ENCODE peak calls at places on chromosomes 7 and 10, in six cellular contexts. One of them, this sample, is unnamed.

GRCh38 chr7:134453526-134453925 is 5.4 kb downstream of the AKR1B1 start:
- DNase-seq in tibial artery: no peak
- DNase-seq in body of pancreas: no peak
- DNase-seq in fibroblast of pulmonary artery: no peak
- DNase-seq in choroid plexus epithelial cell: no peak
- DNase-seq in left ventricle myocardium inferior: no peak
- DNase-seq in this sample: no peak

GRCh38 chr7:57165285-57165899 is 33.2 kb upstream of the ZNF479 start:
- DNase-seq in choroid plexus epithelial cell: no peak
- DNase-seq in fibroblast of pulmonary artery: no peak
- DNase-seq in body of pancreas: no peak
- DNase-seq in left ventricle myocardium inferior: no peak
- DNase-seq in tibial artery: no peak
- DNase-seq in this sample: no peak

GRCh38 chr7:47804767-47805545 is 143.3 kb downstream of the PKD1L1 start:
- DNase-seq in tibial artery: no peak
- DNase-seq in body of pancreas: no peak
- DNase-seq in left ventricle myocardium inferior: no peak
- DNase-seq in fibroblast of pulmonary artery: no peak
- DNase-seq in choroid plexus epithelial cell: peak; percentile 34
- DNase-seq in this sample: no peak

GRCh38 chr7:22791204-22792158 is 31.2 kb downstream of the TOMM7 start:
- DNase-seq in fibroblast of pulmonary artery: peak; percentile 22
- DNase-seq in tibial artery: no peak
- DNase-seq in choroid plexus epithelial cell: peak; percentile 9
- DNase-seq in body of pancreas: no peak
- DNase-seq in left ventricle myocardium inferior: no peak
- DNase-seq in this sample: no peak

GRCh38 chr10:68647928-68648327 is 73.1 kb upstream of the CCAR1 start:
- DNase-seq in left ventricle myocardium inferior: no peak
- DNase-seq in body of pancreas: no peak
- DNase-seq in tibial artery: no peak
- DNase-seq in fibroblast of pulmonary artery: peak; percentile 70
- DNase-seq in choroid plexus epithelial cell: peak; percentile 92
- DNase-seq in this sample: no peak

GRCh38 chr7:121575194-121575766 is 179.2 kb upstream of the FAM3C start:
- DNase-seq in left ventricle myocardium inferior: no peak
- DNase-seq in fibroblast of pulmonary artery: no peak
- DNase-seq in choroid plexus epithelial cell: no peak
- DNase-seq in body of pancreas: no peak
- DNase-seq in tibial artery: no peak
- DNase-seq in this sample: no peak

GRCh38 chr10:17412323-17412722 is 42.1 kb downstream of the ST8SIA6 start:
- DNase-seq in left ventricle myocardium inferior: no peak
- DNase-seq in tibial artery: no peak
- DNase-seq in choroid plexus epithelial cell: no peak
- DNase-seq in fibroblast of pulmonary artery: no peak
- DNase-seq in body of pancreas: peak; percentile 24
- DNase-seq in this sample: no peak

GRCh38 chr7:65251851-65252620 is 121.6 kb upstream of the ZNF92 start:
- DNase-seq in body of pancreas: peak; percentile 57
- DNase-seq in left ventricle myocardium inferior: peak; percentile 35
- DNase-seq in choroid plexus epithelial cell: peak; percentile 66
- DNase-seq in fibroblast of pulmonary artery: peak; percentile 29
- DNase-seq in tibial artery: no peak
- DNase-seq in this sample: no peak

GRCh38 chr10:122484276-122485060 is 23.1 kb downstream of the HTRA1 start:
- DNase-seq in fibroblast of pulmonary artery: no peak
- DNase-seq in tibial artery: peak; percentile 59
- DNase-seq in choroid plexus epithelial cell: no peak
- DNase-seq in body of pancreas: no peak
- DNase-seq in left ventricle myocardium inferior: no peak
- DNase-seq in this sample: peak; percentile 37

GRCh38 chr10:59894114-59894513 is 12.2 kb downstream of the CCDC6 start:
- DNase-seq in tibial artery: peak; percentile 83
- DNase-seq in choroid plexus epithelial cell: peak; percentile 63
- DNase-seq in body of pancreas: peak; percentile 72
- DNase-seq in left ventricle myocardium inferior: no peak
- DNase-seq in fibroblast of pulmonary artery: peak; percentile 86
- DNase-seq in this sample: no peak

GRCh38 chr7:35504365-35504764 is 190.6 kb downstream of the HERPUD2 start:
- DNase-seq in tibial artery: no peak
- DNase-seq in choroid plexus epithelial cell: no peak
- DNase-seq in left ventricle myocardium inferior: no peak
- DNase-seq in fibroblast of pulmonary artery: no peak
- DNase-seq in body of pancreas: no peak
- DNase-seq in this sample: no peak

GRCh38 chr7:35512716-35513115 is 182.2 kb downstream of the HERPUD2 start:
- DNase-seq in tibial artery: no peak
- DNase-seq in fibroblast of pulmonary artery: no peak
- DNase-seq in choroid plexus epithelial cell: no peak
- DNase-seq in body of pancreas: no peak
- DNase-seq in left ventricle myocardium inferior: no peak
- DNase-seq in this sample: no peak

GRCh38 chr7:35513192-35513591 is 181.7 kb downstream of the HERPUD2 start:
- DNase-seq in left ventricle myocardium inferior: no peak
- DNase-seq in tibial artery: no peak
- DNase-seq in body of pancreas: no peak
- DNase-seq in fibroblast of pulmonary artery: no peak
- DNase-seq in choroid plexus epithelial cell: no peak
- DNase-seq in this sample: no peak

GRCh38 chr7:35505031-35505430 is 189.9 kb downstream of the HERPUD2 start:
- DNase-seq in choroid plexus epithelial cell: no peak
- DNase-seq in body of pancreas: no peak
- DNase-seq in fibroblast of pulmonary artery: no peak
- DNase-seq in left ventricle myocardium inferior: no peak
- DNase-seq in tibial artery: no peak
- DNase-seq in this sample: no peak

DNA sequence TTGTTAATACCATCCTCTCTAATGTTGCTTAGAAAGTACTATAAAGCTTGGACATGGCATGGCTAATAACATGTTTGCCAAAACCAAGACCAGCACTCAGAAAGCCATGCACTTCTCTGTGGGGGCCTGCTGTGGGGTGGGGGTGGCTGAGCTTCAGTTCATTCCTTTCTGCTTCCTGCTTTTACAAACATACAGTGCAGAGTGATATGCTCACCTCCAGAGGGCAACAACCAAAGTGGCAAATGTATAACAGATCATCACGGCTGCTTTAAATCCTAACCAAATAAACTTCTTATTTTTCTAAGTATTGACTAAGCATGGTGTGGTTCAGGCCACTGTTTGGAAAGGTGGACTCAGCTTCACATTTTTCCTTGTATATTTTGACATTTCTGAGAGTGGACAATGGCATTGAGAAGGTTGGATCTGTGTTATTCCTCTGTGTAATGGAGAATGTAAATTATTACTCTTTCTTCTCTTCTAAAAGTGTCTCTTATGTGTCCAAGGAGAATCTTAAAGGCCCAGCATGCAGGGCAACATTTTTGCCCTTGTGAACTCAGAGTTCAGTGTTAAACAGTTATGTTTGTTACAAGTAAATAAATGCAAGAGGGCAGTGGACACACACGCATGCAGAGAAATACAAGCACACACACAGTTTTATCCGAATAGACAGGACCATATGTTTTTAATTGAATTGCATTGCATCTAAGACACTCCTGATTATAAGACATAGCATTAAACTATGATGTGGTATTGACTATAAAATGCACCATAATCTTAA is 186.1 kb downstream of the HERPUD2 start:
- DNase-seq in choroid plexus epithelial cell: peak; percentile 33
- DNase-seq in left ventricle myocardium inferior: no peak
- DNase-seq in fibroblast of pulmonary artery: no peak
- DNase-seq in tibial artery: no peak
- DNase-seq in body of pancreas: no peak
- DNase-seq in this sample: no peak
- TF ChIP-seq CTCF in choroid plexus epithelial cell: peak; percentile 35
- TF ChIP-seq CTCF in left ventricle myocardium inferior: no peak
- TF ChIP-seq CTCF in fibroblast of pulmonary artery: peak; percentile 14
- TF ChIP-seq CTCF in tibial artery: no peak
- TF ChIP-seq CTCF in body of pancreas: no peak
- TF ChIP-seq CTCF in this sample: no peak

GRCh38 chr7:85829817-85830432 is 643.1 kb upstream of the SEMA3D start:
- DNase-seq in left ventricle myocardium inferior: no peak
- DNase-seq in tibial artery: no peak
- DNase-seq in choroid plexus epithelial cell: peak; percentile 60
- DNase-seq in fibroblast of pulmonary artery: peak; percentile 46
- DNase-seq in body of pancreas: no peak
- DNase-seq in this sample: no peak
- TF ChIP-seq CTCF in left ventricle myocardium inferior: peak; percentile 14
- TF ChIP-seq CTCF in tibial artery: no peak
- TF ChIP-seq CTCF in choroid plexus epithelial cell: peak; percentile 50
- TF ChIP-seq CTCF in fibroblast of pulmonary artery: peak; percentile 42
- TF ChIP-seq CTCF in body of pancreas: peak; percentile 28
- TF ChIP-seq CTCF in this sample: no peak

GRCh38 chr7:73428697-73429005 is 4.9 kb upstream of the FZD9 start:
- DNase-seq in tibial artery: no peak
- DNase-seq in choroid plexus epithelial cell: no peak
- DNase-seq in left ventricle myocardium inferior: no peak
- DNase-seq in body of pancreas: no peak
- DNase-seq in fibroblast of pulmonary artery: no peak
- DNase-seq in this sample: no peak

GRCh38 chr7:73426016-73426415 is 7.6 kb upstream of the FZD9 start:
- DNase-seq in tibial artery: no peak
- DNase-seq in fibroblast of pulmonary artery: no peak
- DNase-seq in left ventricle myocardium inferior: no peak
- DNase-seq in choroid plexus epithelial cell: no peak
- DNase-seq in body of pancreas: no peak
- DNase-seq in this sample: no peak

GRCh38 chr7:73429218-73429617 is 4.4 kb upstream of the FZD9 start:
- DNase-seq in body of pancreas: no peak
- DNase-seq in left ventricle myocardium inferior: no peak
- DNase-seq in tibial artery: no peak
- DNase-seq in choroid plexus epithelial cell: peak; percentile 29
- DNase-seq in fibroblast of pulmonary artery: peak; percentile 39
- DNase-seq in this sample: no peak

GRCh38 chr7:73429622-73430505 is 3.7 kb upstream of the FZD9 start:
- DNase-seq in left ventricle myocardium inferior: no peak
- DNase-seq in fibroblast of pulmonary artery: no peak
- DNase-seq in tibial artery: no peak
- DNase-seq in choroid plexus epithelial cell: no peak
- DNase-seq in body of pancreas: no peak
- DNase-seq in this sample: no peak

GRCh38 chr7:73427902-73428696 is 5.5 kb upstream of the FZD9 start:
- DNase-seq in tibial artery: no peak
- DNase-seq in fibroblast of pulmonary artery: no peak
- DNase-seq in body of pancreas: no peak
- DNase-seq in choroid plexus epithelial cell: no peak
- DNase-seq in left ventricle myocardium inferior: no peak
- DNase-seq in this sample: no peak
- TF ChIP-seq CTCF in tibial artery: no peak
- TF ChIP-seq CTCF in fibroblast of pulmonary artery: no peak
- TF ChIP-seq CTCF in body of pancreas: no peak
- TF ChIP-seq CTCF in choroid plexus epithelial cell: no peak
- TF ChIP-seq CTCF in left ventricle myocardium inferior: no peak
- TF ChIP-seq CTCF in this sample: no peak

DNA sequence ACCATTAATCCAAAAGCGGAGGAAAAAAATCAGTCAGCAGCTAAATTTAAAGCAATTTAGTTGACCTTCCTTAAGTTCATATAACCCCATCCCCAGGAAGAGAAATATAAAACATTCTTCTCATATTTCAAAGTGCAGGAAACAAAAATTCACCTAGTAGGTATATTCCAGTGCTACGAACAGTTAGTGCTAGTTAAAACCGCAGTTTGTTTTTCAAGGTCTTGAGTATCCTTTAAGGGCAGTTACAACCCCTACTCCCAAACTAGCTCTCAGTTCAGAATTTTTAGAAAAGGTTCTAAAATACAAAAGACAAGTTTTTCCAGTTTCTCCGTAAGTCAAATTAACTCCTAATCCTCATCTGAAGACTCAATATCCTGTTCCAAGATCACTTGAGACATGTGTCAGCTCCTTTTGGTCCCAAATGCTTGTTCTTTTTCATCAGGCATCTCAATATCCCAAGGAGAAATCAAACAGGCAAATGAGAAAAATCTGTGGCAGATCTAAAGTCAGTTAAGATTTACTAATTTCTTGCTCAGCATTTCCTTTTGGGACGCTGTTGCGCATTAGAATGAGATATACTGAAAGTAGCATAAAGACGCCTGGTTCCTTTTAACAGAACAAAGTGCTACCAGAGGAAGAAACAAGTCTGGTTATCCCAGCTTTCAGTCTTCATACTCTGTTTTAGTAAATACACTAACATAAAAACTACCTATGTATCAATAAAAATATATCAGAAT is 51.8 kb downstream of the ARHGAP12 start:
- DNase-seq in tibial artery: no peak
- DNase-seq in choroid plexus epithelial cell: peak; percentile 28
- DNase-seq in fibroblast of pulmonary artery: no peak
- DNase-seq in left ventricle myocardium inferior: no peak
- DNase-seq in body of pancreas: no peak
- DNase-seq in this sample: no peak
- TF ChIP-seq CTCF in tibial artery: no peak
- TF ChIP-seq CTCF in choroid plexus epithelial cell: no peak
- TF ChIP-seq CTCF in fibroblast of pulmonary artery: no peak
- TF ChIP-seq CTCF in left ventricle myocardium inferior: no peak
- TF ChIP-seq CTCF in body of pancreas: no peak
- TF ChIP-seq CTCF in this sample: no peak

GRCh38 chr10:69972951-69973350 is 79.7 kb upstream of the MACROH2A2 start:
- DNase-seq in left ventricle myocardium inferior: no peak
- DNase-seq in tibial artery: no peak
- DNase-seq in choroid plexus epithelial cell: no peak
- DNase-seq in body of pancreas: no peak
- DNase-seq in fibroblast of pulmonary artery: no peak
- DNase-seq in this sample: no peak

GRCh38 chr10:69969961-69970360 is 82.7 kb upstream of the MACROH2A2 start:
- DNase-seq in choroid plexus epithelial cell: no peak
- DNase-seq in tibial artery: no peak
- DNase-seq in left ventricle myocardium inferior: no peak
- DNase-seq in body of pancreas: no peak
- DNase-seq in fibroblast of pulmonary artery: no peak
- DNase-seq in this sample: no peak

GRCh38 chr10:69965086-69965485 is 87.6 kb upstream of the MACROH2A2 start:
- DNase-seq in choroid plexus epithelial cell: no peak
- DNase-seq in left ventricle myocardium inferior: no peak
- DNase-seq in tibial artery: no peak
- DNase-seq in body of pancreas: no peak
- DNase-seq in fibroblast of pulmonary artery: no peak
- DNase-seq in this sample: no peak

GRCh38 chr10:69965919-69966662 is 86.6 kb upstream of the MACROH2A2 start:
- DNase-seq in tibial artery: no peak
- DNase-seq in choroid plexus epithelial cell: peak; percentile 45
- DNase-seq in fibroblast of pulmonary artery: peak; percentile 11
- DNase-seq in left ventricle myocardium inferior: no peak
- DNase-seq in body of pancreas: no peak
- DNase-seq in this sample: no peak

GRCh38 chr10:69968830-69969229 is 83.8 kb upstream of the MACROH2A2 start:
- DNase-seq in choroid plexus epithelial cell: peak; percentile 31
- DNase-seq in body of pancreas: no peak
- DNase-seq in tibial artery: no peak
- DNase-seq in fibroblast of pulmonary artery: peak; percentile 12
- DNase-seq in left ventricle myocardium inferior: no peak
- DNase-seq in this sample: no peak
- TF ChIP-seq CTCF in choroid plexus epithelial cell: peak; percentile 35
- TF ChIP-seq CTCF in body of pancreas: no peak
- TF ChIP-seq CTCF in tibial artery: no peak
- TF ChIP-seq CTCF in fibroblast of pulmonary artery: no peak
- TF ChIP-seq CTCF in left ventricle myocardium inferior: no peak
- TF ChIP-seq CTCF in this sample: no peak

This sample was measured in CD14-positive monocyte.